ENCODE peak calls at places on chromosomes 13 and 19, in eight cellular contexts. One of them, this sample, is unnamed.

GRCh38 chr13:102770435-102770834 is 3.2 kb downstream of the TEX30 start:
- DNase-seq in H1: no peak
- DNase-seq in Peyer's patch: no peak
- DNase-seq in lower leg skin: no peak
- DNase-seq in foreskin fibroblast: peak
- DNase-seq in fibroblast of mammary gland: no peak
- DNase-seq in omental fat pad: no peak
- DNase-seq in AG04449: no peak
- DNase-seq in this sample: no peak

GRCh38 chr13:30572859-30573275 is 44.9 kb upstream of the USPL1 start:
- DNase-seq in foreskin fibroblast: peak
- DNase-seq in H1: no peak
- DNase-seq in Peyer's patch: no peak
- DNase-seq in fibroblast of mammary gland: peak
- DNase-seq in lower leg skin: no peak
- DNase-seq in omental fat pad: no peak
- DNase-seq in AG04449: no peak
- DNase-seq in this sample: peak

GRCh38 chr19:30373593-30373992 is 1.4 kb downstream of the ZNF536 start:
- DNase-seq in omental fat pad: no peak
- DNase-seq in foreskin fibroblast: no peak
- DNase-seq in AG04449: no peak
- DNase-seq in H1: peak
- DNase-seq in fibroblast of mammary gland: no peak
- DNase-seq in Peyer's patch: no peak
- DNase-seq in lower leg skin: peak
- DNase-seq in this sample: no peak

GRCh38 chr13:31722684-31723083 is 16.6 kb upstream of the RXFP2 start:
- DNase-seq in lower leg skin: no peak
- DNase-seq in Peyer's patch: no peak
- DNase-seq in fibroblast of mammary gland: peak
- DNase-seq in omental fat pad: no peak
- DNase-seq in H1: no peak
- DNase-seq in foreskin fibroblast: peak
- DNase-seq in AG04449: no peak
- DNase-seq in this sample: no peak

GRCh38 chr13:48265217-48265815 is 32.3 kb downstream of the ITM2B start:
- DNase-seq in fibroblast of mammary gland: no peak
- DNase-seq in H1: no peak
- DNase-seq in lower leg skin: no peak
- DNase-seq in Peyer's patch: no peak
- DNase-seq in omental fat pad: no peak
- DNase-seq in AG04449: no peak
- DNase-seq in foreskin fibroblast: no peak
- DNase-seq in this sample: peak

GRCh38 chr13:46172531-46172991 is 9.4 kb downstream of the LCP1 start:
- DNase-seq in AG04449: no peak
- DNase-seq in lower leg skin: no peak
- DNase-seq in fibroblast of mammary gland: no peak
- DNase-seq in H1: no peak
- DNase-seq in foreskin fibroblast: no peak
- DNase-seq in omental fat pad: no peak
- DNase-seq in Peyer's patch: no peak
- DNase-seq in this sample: peak

GRCh38 chr19:3098141-3098514 is 4.0 kb downstream of the GNA11 start:
- DNase-seq in lower leg skin: no peak
- DNase-seq in Peyer's patch: peak
- DNase-seq in omental fat pad: no peak
- DNase-seq in fibroblast of mammary gland: peak
- DNase-seq in AG04449: no peak
- DNase-seq in H1: no peak
- DNase-seq in foreskin fibroblast: no peak
- DNase-seq in this sample: no peak

GRCh38 chr19:28667348-28667977 is 545.5 kb downstream of the UQCRFS1 start:
- DNase-seq in foreskin fibroblast: no peak
- DNase-seq in fibroblast of mammary gland: no peak
- DNase-seq in H1: no peak
- DNase-seq in omental fat pad: no peak
- DNase-seq in lower leg skin: no peak
- DNase-seq in AG04449: no peak
- DNase-seq in Peyer's patch: no peak
- DNase-seq in this sample: no peak

GRCh38 chr13:41645313-41645712 is 188.0 kb downstream of the RGCC start:
- DNase-seq in Peyer's patch: no peak
- DNase-seq in H1: no peak
- DNase-seq in foreskin fibroblast: peak
- DNase-seq in fibroblast of mammary gland: peak
- DNase-seq in omental fat pad: no peak
- DNase-seq in lower leg skin: no peak
- DNase-seq in AG04449: peak
- DNase-seq in this sample: no peak

GRCh38 chr19:15101479-15102082 is 5.6 kb upstream of the SYDE1 start:
- DNase-seq in omental fat pad: no peak
- DNase-seq in foreskin fibroblast: peak
- DNase-seq in H1: no peak
- DNase-seq in AG04449: no peak
- DNase-seq in fibroblast of mammary gland: peak
- DNase-seq in Peyer's patch: no peak
- DNase-seq in lower leg skin: no peak
- DNase-seq in this sample: peak

GRCh38 chr13:113535381-113535781 is 44.9 kb upstream of the DCUN1D2 start:
- DNase-seq in Peyer's patch: no peak
- DNase-seq in H1: no peak
- DNase-seq in omental fat pad: no peak
- DNase-seq in lower leg skin: peak
- DNase-seq in AG04449: no peak
- DNase-seq in fibroblast of mammary gland: no peak
- DNase-seq in foreskin fibroblast: no peak
- DNase-seq in this sample: no peak

DNA sequence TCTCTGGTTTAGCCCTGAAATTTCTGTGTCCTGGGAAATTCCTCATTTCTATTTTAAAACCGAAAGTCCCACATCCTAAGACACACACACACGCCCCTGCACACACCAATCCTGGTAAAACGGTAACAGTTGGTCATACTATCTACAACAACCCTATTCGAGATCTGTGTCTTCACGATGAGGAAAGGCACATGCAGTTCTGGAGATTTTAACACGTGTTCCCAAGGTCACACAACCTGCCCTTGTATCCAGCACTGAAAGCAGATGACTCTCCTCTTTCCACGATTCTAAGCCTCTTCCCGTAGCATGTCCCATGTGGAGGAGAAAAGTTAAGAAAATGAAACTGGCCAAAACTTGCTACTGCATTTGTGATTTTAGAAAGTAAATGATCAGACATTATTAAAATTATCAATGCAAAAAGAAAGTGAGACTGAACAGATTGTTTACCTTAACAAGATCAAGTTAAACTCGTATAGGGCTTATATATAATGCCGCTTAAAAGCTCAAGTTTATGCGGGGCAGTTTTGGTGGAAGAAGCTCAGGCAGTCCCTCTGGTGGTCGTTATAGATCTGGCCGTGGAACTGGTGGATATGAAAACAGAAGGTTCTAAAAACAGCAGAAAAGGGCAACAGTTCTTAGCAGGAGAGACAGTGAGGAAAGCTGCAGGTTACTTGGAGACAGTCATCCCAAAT is 32.7 kb downstream of the VSTM1 start:
- DNase-seq in omental fat pad: no peak
- DNase-seq in H1: no peak
- DNase-seq in fibroblast of mammary gland: peak
- DNase-seq in Peyer's patch: no peak
- DNase-seq in AG04449: no peak
- DNase-seq in lower leg skin: no peak
- DNase-seq in foreskin fibroblast: peak
- DNase-seq in this sample: peak
- TF ChIP-seq CTCF in omental fat pad: no peak
- TF ChIP-seq CTCF in H1: peak
- TF ChIP-seq CTCF in fibroblast of mammary gland: peak
- TF ChIP-seq CTCF in Peyer's patch: peak
- TF ChIP-seq CTCF in AG04449: peak
- TF ChIP-seq CTCF in lower leg skin: no peak
- TF ChIP-seq CTCF in foreskin fibroblast: peak
- TF ChIP-seq CTCF in this sample: no peak

DNA sequence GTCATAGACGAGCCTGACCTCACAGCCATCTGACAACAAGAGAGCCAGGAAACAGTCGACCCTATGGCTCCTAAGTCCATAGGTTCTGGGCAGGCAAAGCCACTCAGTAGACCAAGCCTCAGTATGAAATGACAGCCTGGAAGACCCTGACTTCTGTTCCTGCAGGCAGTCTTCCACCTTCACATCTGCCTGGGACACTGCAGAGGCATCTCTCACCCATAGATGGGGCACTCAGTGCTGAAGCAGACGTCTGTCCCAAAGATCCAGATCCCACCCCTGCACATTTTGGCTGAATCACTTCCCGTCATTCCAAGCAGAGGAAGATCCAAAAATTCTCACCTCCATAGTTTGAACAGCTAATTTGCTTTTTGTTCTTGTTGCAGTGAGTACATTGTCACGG is 139.3 kb upstream of the ZNF507 start:
- DNase-seq in AG04449: no peak
- DNase-seq in H1: no peak
- DNase-seq in foreskin fibroblast: no peak
- DNase-seq in Peyer's patch: no peak
- DNase-seq in lower leg skin: no peak
- DNase-seq in fibroblast of mammary gland: no peak
- DNase-seq in omental fat pad: no peak
- DNase-seq in this sample: no peak
- TF ChIP-seq CTCF in AG04449: no peak
- TF ChIP-seq CTCF in H1: peak
- TF ChIP-seq CTCF in foreskin fibroblast: no peak
- TF ChIP-seq CTCF in Peyer's patch: no peak
- TF ChIP-seq CTCF in lower leg skin: no peak
- TF ChIP-seq CTCF in fibroblast of mammary gland: no peak
- TF ChIP-seq CTCF in omental fat pad: no peak
- TF ChIP-seq CTCF in this sample: no peak

DNA sequence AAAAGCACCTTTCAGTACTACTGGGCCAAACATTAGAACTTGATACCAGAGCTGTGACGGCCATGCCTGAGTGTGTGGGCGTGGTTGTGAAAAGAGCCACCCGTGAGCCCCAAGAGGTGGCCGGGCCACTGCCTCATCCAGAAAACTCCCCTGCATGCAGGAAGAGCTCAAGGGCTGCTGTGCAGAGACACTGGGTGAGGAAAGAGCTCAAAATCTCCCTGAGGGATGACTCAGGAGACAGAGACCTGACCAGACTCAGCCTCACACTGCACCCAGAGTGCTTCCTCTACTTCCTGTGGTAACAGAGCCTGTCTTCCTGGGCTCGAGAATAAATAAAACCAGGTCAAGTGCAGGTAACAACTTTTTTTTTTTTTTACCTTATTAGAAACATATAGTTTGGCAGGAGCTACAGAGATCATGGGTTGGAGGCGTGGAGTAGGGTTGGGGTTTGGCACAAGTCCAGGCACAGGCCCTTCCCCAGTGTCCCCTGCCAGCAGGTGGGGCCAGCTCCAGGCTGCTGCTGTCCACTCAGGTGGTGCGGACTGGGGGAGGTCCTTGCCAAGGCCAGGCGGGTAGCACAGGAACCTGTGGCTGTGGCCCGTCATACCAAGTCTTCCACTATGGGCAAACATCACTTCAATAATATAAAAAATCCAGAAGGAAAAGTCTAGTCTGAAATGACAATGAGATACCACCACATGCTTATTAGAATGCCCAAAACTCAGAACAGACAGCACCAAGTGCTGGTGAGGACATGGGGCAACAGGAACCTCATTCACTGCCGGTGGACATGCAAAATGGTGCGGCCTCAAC is 25.5 kb downstream of the ELL start:
- DNase-seq in omental fat pad: no peak
- DNase-seq in Peyer's patch: peak
- DNase-seq in foreskin fibroblast: peak
- DNase-seq in fibroblast of mammary gland: peak
- DNase-seq in AG04449: no peak
- DNase-seq in lower leg skin: no peak
- DNase-seq in H1: no peak
- DNase-seq in this sample: peak
- TF ChIP-seq CTCF in omental fat pad: no peak
- TF ChIP-seq CTCF in Peyer's patch: no peak
- TF ChIP-seq CTCF in foreskin fibroblast: no peak
- TF ChIP-seq CTCF in fibroblast of mammary gland: no peak
- TF ChIP-seq CTCF in AG04449: no peak
- TF ChIP-seq CTCF in lower leg skin: no peak
- TF ChIP-seq CTCF in H1: peak
- TF ChIP-seq CTCF in this sample: no peak

DNA sequence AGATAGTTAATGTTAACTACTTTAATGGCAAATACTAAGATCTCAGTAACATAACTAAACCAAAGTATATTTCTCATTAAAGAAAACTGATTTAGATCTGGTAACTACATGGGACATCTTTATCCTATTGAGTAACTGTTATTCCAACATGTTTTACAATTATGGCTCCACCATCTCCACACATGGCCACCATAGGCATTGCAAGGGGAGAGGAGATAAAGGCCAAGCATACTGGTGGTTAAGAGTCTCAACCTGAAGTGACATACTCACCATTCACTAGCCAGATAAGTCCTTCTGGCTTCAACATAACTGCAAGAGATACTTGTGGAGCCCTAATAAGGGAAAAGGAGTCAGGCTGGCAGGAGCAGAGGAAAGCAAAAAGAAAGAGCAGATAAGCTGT is 1586.4 kb upstream of the SPRY2 start:
- DNase-seq in omental fat pad: no peak
- DNase-seq in Peyer's patch: no peak
- DNase-seq in fibroblast of mammary gland: no peak
- DNase-seq in AG04449: no peak
- DNase-seq in foreskin fibroblast: no peak
- DNase-seq in lower leg skin: no peak
- DNase-seq in H1: no peak
- DNase-seq in this sample: no peak
- TF ChIP-seq CTCF in omental fat pad: no peak
- TF ChIP-seq CTCF in Peyer's patch: no peak
- TF ChIP-seq CTCF in fibroblast of mammary gland: no peak
- TF ChIP-seq CTCF in AG04449: no peak
- TF ChIP-seq CTCF in foreskin fibroblast: no peak
- TF ChIP-seq CTCF in lower leg skin: no peak
- TF ChIP-seq CTCF in H1: peak
- TF ChIP-seq CTCF in this sample: no peak

DNA sequence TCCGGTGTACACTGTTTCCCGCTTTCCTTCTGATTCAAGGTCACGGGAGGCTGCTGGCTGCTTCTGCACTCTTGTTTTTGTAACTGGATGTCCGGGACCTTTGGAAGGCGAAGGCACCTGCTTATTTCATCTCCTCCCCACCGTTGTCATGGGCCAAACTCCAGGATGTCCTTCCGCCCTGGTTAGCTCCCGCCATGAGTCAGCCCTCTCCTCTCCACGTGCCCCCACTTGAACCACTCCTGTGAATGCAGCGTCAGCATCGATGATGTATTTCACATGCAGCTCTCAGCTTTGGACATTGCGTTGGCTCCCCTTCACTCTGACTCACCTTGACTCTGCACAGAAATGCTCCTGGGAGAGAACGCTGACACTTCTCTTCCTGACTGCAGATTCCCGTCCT is 5.5 kb upstream of the GALP start:
- DNase-seq in omental fat pad: peak
- DNase-seq in Peyer's patch: peak
- DNase-seq in fibroblast of mammary gland: peak
- DNase-seq in foreskin fibroblast: no peak
- DNase-seq in H1: no peak
- DNase-seq in lower leg skin: no peak
- DNase-seq in AG04449: no peak
- DNase-seq in this sample: no peak
- TF ChIP-seq CTCF in omental fat pad: no peak
- TF ChIP-seq CTCF in Peyer's patch: no peak
- TF ChIP-seq CTCF in fibroblast of mammary gland: no peak
- TF ChIP-seq CTCF in foreskin fibroblast: no peak
- TF ChIP-seq CTCF in H1: no peak
- TF ChIP-seq CTCF in lower leg skin: no peak
- TF ChIP-seq CTCF in AG04449: no peak
- TF ChIP-seq CTCF in this sample: no peak

This sample was measured in activated CD8-positive, alpha-beta T cell treated with anti-CD3 and anti-CD28 coated beads for 36 hours.